ENCODE peak calls at places on chromosome 7, in ten cellular contexts. O is suprapubic skin, E is right cardiac atrium, W is IMR-90, P is DND-41, D is astrocyte, C is sigmoid colon, I is tibial artery, T is tibial nerve, J is spleen. R is an unnamed sample. For H3K9me3, the result is how much of the 10 kb centered on the place peaks cover.

GRCh38 chr7:66043681-66044497 is 31.7 kb upstream of the ASL start:
- DNase-seq in O (peak), E (peak), W (no peak), P (no peak), D (peak), C (peak), I (no peak), T (no peak), J (peak), R (no peak)

GRCh38 chr7:131459256-131459655 is 97.2 kb downstream of the PODXL start:
- DNase-seq in O (no peak), E (no peak), W (peak), P (no peak), D (peak), C (no peak), I (no peak), T (no peak), J (no peak), R (no peak)

GRCh38 chr7:46738165-46738564 is 817.1 kb upstream of the IGFBP3 start:
- DNase-seq in O (no peak), E (no peak), W (peak), P (no peak), D (no peak), C (no peak), I (no peak), T (no peak), J (no peak), R (no peak)

GRCh38 chr7:136405931-136406777 is 429.0 kb upstream of the MTPN start:
- DNase-seq in O (no peak), E (no peak), W (peak), P (peak), D (peak), C (peak), I (no peak), T (peak), J (no peak), R (peak)

GRCh38 chr7:96697822-96698221 is 11.8 kb downstream of the SEM1 start:
- DNase-seq in O (no peak), E (no peak), W (no peak), P (no peak), D (no peak), C (no peak), I (no peak), T (no peak), J (no peak), R (no peak)

GRCh38 chr7:22853674-22854157 is 31.1 kb upstream of the TOMM7 start:
- DNase-seq in O (no peak), E (peak), W (no peak), P (peak), D (no peak), C (no peak), I (no peak), T (peak), J (peak), R (peak)

GRCh38 chr7:134931487-134931886 is 54.8 kb upstream of the AGBL3 start:
- DNase-seq in O (no peak), E (peak), W (no peak), P (no peak), D (no peak), C (no peak), I (no peak), T (no peak), J (no peak), R (no peak)

GRCh38 chr7:131690446-131690845 is 134.0 kb upstream of the PODXL start:
- DNase-seq in O (no peak), E (no peak), W (no peak), P (no peak), D (no peak), C (no peak), I (no peak), T (no peak), J (no peak), R (no peak)

GRCh38 chr7:1968397-1969111 is 264.2 kb downstream of the MAD1L1 start:
- DNase-seq in O (peak), E (peak), W (no peak), P (no peak), D (no peak), C (no peak), I (peak), T (no peak), J (peak), R (no peak)

GRCh38 chr7:77727936-77728701 is 31.9 kb downstream of the RSBN1L start:
- DNase-seq in O (no peak), E (no peak), W (peak), P (no peak), D (peak), C (no peak), I (no peak), T (no peak), J (no peak), R (peak)

GRCh38 chr7:18607025-18607424 is 111.5 kb downstream of the HDAC9 start:
- DNase-seq in O (no peak), E (no peak), W (peak), P (no peak), D (peak), C (no peak), I (no peak), T (no peak), J (no peak), R (no peak)

GRCh38 chr7:36303202-36304098 is 86.2 kb upstream of the ANLN start:
- DNase-seq in O (peak), E (peak), W (peak), P (no peak), D (peak), C (peak), I (peak), T (peak), J (no peak), R (no peak)

GRCh38 chr7:99036531-99037175 is 107.3 kb downstream of the SMURF1 start:
- DNase-seq in O (no peak), E (peak), W (peak), P (peak), D (peak), C (no peak), I (peak), T (peak), J (no peak), R (no peak)

GRCh38 chr7:2921748-2922147 is 77.6 kb upstream of the GNA12 start:
- DNase-seq in O (no peak), E (no peak), W (no peak), P (no peak), D (no peak), C (no peak), I (no peak), T (no peak), J (no peak), R (no peak)

GRCh38 chr7:111485981-111486380 is 76.3 kb downstream of the IMMP2L start:
- DNase-seq in O (no peak), E (no peak), W (no peak), P (no peak), D (no peak), C (no peak), I (no peak), T (no peak), J (no peak), R (no peak)

GRCh38 chr7:77199008-77199966 is at the start of gene FGL2:
- DNase-seq in O (peak), E (peak), W (peak), P (peak), D (peak), C (peak), I (peak), T (peak), J (peak), R (peak)

GRCh38 chr7:155267436-155267835 is 30.2 kb upstream of the INSIG1 start:
- DNase-seq in O (no peak), E (no peak), W (no peak), P (no peak), D (no peak), C (no peak), I (no peak), T (no peak), J (peak), R (no peak)

GRCh38 chr7:10079572-10079971 is 894.1 kb upstream of the PHF14 start:
- DNase-seq in O (no peak), E (no peak), W (no peak), P (no peak), D (no peak), C (no peak), I (no peak), T (no peak), J (no peak), R (no peak)

GRCh38 chr7:74203157-74203556 is 6.6 kb upstream of the LAT2 start:
- DNase-seq in O (peak), E (no peak), W (peak), P (peak), D (peak), C (peak), I (no peak), T (peak), J (peak), R (no peak)

GRCh38 chr7:74290590-74290950 is 1.4 kb downstream of the CLIP2 start:
- DNase-seq in O (no peak), E (no peak), W (no peak), P (no peak), D (no peak), C (no peak), I (no peak), T (no peak), J (no peak), R (no peak)

GRCh38 chr7:106345421-106346166 is 60.8 kb upstream of the NAMPT start:
- DNase-seq in O (no peak), E (no peak), W (peak), P (no peak), D (peak), C (no peak), I (no peak), T (no peak), J (no peak), R (no peak)

GRCh38 chr7:116786791-116787443 is 75.5 kb upstream of the CAPZA2 start:
- DNase-seq in O (no peak), E (no peak), W (peak), P (no peak), D (no peak), C (no peak), I (no peak), T (no peak), J (no peak), R (no peak)

GRCh38 chr7:12030116-12030515 is 181.0 kb upstream of the TMEM106B start:
- DNase-seq in O (no peak), E (no peak), W (peak), P (no peak), D (peak), C (no peak), I (no peak), T (no peak), J (no peak), R (no peak)

GRCh38 chr7:107605223-107605815 is 25.3 kb downstream of the BCAP29 start:
- DNase-seq in O (no peak), E (no peak), W (no peak), P (no peak), D (no peak), C (no peak), I (no peak), T (no peak), J (no peak), R (no peak)

GRCh38 chr7:93558705-93559614 is 15.6 kb downstream of the CALCR start:
- DNase-seq in O (no peak), E (no peak), W (no peak), P (no peak), D (peak), C (no peak), I (no peak), T (no peak), J (no peak), R (no peak)

GRCh38 chr7:36967387-36967786 is 243.1 kb upstream of the AOAH start:
- DNase-seq in O (peak), E (peak), W (peak), P (no peak), D (peak), C (peak), I (peak), T (peak), J (no peak), R (no peak)

GRCh38 chr7:24965831-24966708 is 13.9 kb downstream of the OSBPL3 start:
- DNase-seq in O (no peak), E (peak), W (peak), P (peak), D (peak), C (no peak), I (no peak), T (peak), J (no peak), R (peak)

GRCh38 chr7:93889261-93889660 is 1.3 kb downstream of the TFPI2 start:
- DNase-seq in O (no peak), E (no peak), W (peak), P (no peak), D (peak), C (no peak), I (no peak), T (no peak), J (no peak), R (no peak)

GRCh38 chr7:52726493-52726892 is 308.9 kb upstream of the POM121L12 start:
- DNase-seq in O (no peak), E (no peak), W (no peak), P (no peak), D (no peak), C (no peak), I (no peak), T (no peak), J (no peak), R (no peak)

GRCh38 chr7:106774768-106775551 is 90.1 kb upstream of the PIK3CG start:
- DNase-seq in O (no peak), E (no peak), W (peak), P (peak), D (peak), C (no peak), I (no peak), T (no peak), J (no peak), R (no peak)

DNA sequence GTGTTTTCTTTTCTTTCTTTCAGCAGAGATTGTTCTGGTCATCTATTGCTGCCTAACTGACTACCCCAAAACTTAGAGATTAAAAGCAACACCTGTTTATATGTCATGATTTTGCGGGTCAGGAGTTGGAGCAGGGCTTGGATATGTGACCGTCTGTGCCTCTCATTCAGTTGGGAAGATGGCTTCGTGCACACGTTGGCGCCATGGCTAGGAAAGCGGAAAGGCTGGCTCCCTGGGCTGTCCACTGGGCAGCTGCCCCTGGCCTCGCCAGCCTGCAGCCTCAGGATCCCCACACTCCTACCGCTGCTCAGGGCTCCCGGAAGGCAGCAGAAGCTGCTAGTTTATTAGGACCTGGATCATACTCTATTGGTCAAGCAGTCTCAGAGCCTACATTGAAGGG is 638.1 kb upstream of the FOXK1 start:
- DNase-seq in O (no peak), E (no peak), W (no peak), P (no peak), D (no peak), C (no peak), I (no peak), T (no peak), J (no peak), R (no peak)
- H3K9me3 ChIP-seq in O (under half), E (under half), W (under half), P (under half), D (under half), C (under half), I (under half), T (under half), J (under half), R (under half)

DNA sequence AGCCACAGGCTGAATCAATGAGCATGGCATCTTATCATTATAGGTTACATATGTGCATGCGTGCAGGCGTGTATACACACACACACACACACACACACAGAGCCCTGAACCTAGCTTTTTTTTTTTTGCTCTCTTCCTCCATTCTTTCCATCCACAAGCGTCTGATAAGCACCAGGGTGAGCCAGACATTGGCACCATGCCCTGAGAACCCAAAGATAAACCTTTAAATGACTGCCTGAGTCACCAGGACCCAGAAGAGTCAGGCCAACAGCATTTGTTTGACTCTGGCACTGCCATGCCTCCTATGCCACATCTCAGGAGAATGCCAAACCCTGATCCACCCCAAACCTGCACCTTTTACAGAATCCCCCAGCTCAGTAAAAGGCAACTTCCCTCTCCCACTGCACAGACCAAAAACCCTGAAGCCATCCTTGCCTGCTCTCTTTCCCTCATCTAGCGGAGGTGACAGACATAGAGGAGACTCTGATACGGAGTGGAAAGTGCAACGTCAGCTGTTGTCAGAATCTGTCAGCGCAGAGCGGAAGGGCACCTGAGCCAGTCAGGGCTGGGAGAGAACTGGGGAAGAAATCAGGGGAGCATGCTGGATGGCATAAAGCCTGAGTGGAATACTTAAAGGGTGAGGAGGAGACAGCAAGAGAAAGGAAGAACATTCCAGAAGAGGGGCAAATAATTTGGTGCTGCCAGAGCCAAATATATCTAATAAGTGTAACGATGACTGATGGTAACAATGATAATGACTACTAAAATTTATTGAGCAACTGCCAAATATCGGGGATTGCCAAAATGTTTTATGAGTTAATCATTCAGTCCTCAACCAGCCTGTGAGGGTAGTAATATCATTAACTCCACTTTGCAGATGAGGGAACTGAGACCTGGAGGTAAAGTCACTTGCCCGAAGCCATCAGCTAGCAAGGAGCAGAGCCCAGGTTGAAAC is 3.2 kb downstream of the PARP12 start:
- DNase-seq in O (no peak), E (peak), W (peak), P (no peak), D (peak), C (no peak), I (peak), T (no peak), J (no peak), R (peak)
- H3K27ac ChIP-seq in O (no peak), E (peak), W (no peak), P (no peak), D (peak), C (no peak), I (peak), T (peak), J (peak), R (no peak)

GRCh38 chr7:728602-729001 is 1.5 kb upstream of the PRKAR1B start:
- DNase-seq in O (peak), E (no peak), W (no peak), P (no peak), D (no peak), C (peak), I (no peak), T (no peak), J (peak), R (no peak)
- H3K4me3 ChIP-seq in O (no peak), E (no peak), W (no peak), P (no peak), D (no peak), C (no peak), I (no peak), T (no peak), J (no peak), R (no peak)

DNA sequence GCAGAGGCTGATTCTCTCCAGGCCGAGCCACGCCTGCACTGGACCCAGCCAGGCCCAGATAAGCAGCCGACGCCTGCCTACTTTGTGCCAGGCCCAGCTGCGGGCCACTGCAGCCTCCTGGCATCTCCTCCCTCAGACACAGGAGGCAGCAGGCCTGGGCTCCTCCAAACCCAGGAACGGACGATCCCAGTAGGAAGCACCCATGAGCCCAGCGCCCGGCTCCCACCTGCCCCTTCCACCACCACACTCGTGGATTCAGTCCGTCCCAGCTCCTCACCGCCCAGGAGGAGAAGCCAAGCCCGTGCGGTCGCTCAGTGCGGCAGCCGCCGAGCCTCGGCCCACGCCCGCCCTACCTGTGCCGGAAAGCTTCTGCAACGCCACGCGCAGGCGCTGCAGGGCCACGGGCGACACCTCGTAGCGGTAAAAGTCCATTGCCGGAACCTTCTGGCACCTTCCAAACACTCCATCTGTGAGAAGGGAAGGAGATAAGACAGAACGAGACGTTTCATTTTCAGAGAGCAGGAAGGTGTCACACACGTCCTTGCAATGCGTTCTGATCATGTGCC is 271.1 kb downstream of the PTPRN2 start:
- DNase-seq in O (no peak), E (peak), W (no peak), P (no peak), D (no peak), C (no peak), I (no peak), T (no peak), J (no peak), R (no peak)
- H3K9me3 ChIP-seq in O (under half), E (under half), W (half or more), P (under half), D (under half), C (under half), I (under half), T (under half), J (under half), R (under half)